ENCODE peak calls at places on chromosome 1, in ten cellular contexts. Q is NB4, S is suprapubic skin, V is stomach, C is heart left ventricle, T is HCT116, U is A549, H is breast epithelium, J is tibial nerve, W is transverse colon. E is an unnamed sample.
A peak's percentile ranks its signal among the peaks of the same experiment; 100 is the strongest.

GRCh38 chr1:215957692-215958091 is 390.6 kb downstream of the KCTD3 start:
- DNase-seq in J (no peak), V (no peak), S (no peak), T (no peak), W (no peak), H (no peak), Q (no peak), C (no peak), U (no peak), E (no peak)

GRCh38 chr1:175179837-175180590 is 12.6 kb downstream of the KIAA0040 start:
- DNase-seq in Q (no peak), C (no peak), U (no peak), V (no peak), S (no peak), T (no peak), W (no peak), J (no peak), H (no peak), E (no peak)

GRCh38 chr1:9455487-9456237 is 83.6 kb upstream of the SLC25A33 start:
- DNase-seq in V (peak; percentile 73), W (peak; percentile 72), S (peak; percentile 73), J (peak; percentile 53), T (peak; percentile 24), U (peak; percentile 35), C (peak; percentile 60), H (no peak), Q (peak; percentile 69), E (peak; percentile 63)

GRCh38 chr1:114075546-114076249 is 78.0 kb downstream of the SYT6 start:
- DNase-seq in Q (no peak), W (no peak), H (no peak), J (no peak), T (no peak), V (no peak), S (no peak), C (no peak), U (no peak), E (no peak)

GRCh38 chr1:65417729-65418128 is 2.7 kb upstream of the LEPR start:
- DNase-seq in J (no peak), Q (no peak), W (no peak), T (no peak), V (no peak), S (no peak), C (no peak), H (no peak), U (no peak), E (no peak)

GRCh38 chr1:30901798-30902652 is 6.5 kb downstream of the SDC3 start:
- DNase-seq in W (no peak), H (no peak), S (no peak), C (peak; percentile 55), T (no peak), J (no peak), Q (no peak), V (peak; percentile 33), U (no peak), E (no peak)

GRCh38 chr1:240987928-240988327 is 369.1 kb downstream of the RGS7 start:
- DNase-seq in S (no peak), U (peak; percentile 10), W (no peak), C (no peak), T (no peak), Q (no peak), V (no peak), J (no peak), H (no peak), E (no peak)

GRCh38 chr1:230186003-230186863 is 119.2 kb downstream of the GALNT2 start:
- DNase-seq in J (no peak), H (peak; percentile 83), W (peak; percentile 74), U (peak; percentile 75), T (peak; percentile 76), C (peak; percentile 41), Q (no peak), S (no peak), V (peak; percentile 69), E (peak; percentile 82)

GRCh38 chr1:3149277-3149676 is 80.3 kb downstream of the PRDM16 start:
- DNase-seq in W (no peak), V (no peak), H (no peak), C (no peak), U (no peak), Q (no peak), S (no peak), J (no peak), T (no peak), E (no peak)

DNA sequence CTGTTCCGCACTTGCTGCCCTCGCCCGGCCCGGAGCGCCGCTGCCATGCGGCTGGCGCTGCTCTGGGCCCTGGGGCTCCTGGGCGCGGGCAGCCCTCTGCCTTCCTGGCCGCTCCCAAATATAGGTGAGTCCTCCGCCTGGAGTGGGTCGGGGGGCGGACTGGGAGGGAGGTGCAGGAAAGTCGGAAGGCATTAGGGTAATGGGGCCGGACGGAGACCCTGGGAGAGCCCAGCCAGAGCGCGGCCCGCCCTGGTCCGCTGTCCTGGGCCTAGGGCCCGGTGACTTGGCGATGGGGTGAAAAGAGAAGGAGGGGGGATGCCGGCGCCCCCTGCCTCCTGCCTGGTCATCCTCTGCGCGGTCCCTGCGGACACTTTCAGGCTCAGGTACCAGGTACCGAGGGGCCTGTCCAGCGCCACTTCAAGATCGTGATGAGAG is 243 bp downstream of the ADAM15 start:
- DNase-seq in W (no peak), C (no peak), T (no peak), V (no peak), J (no peak), H (no peak), S (no peak), U (no peak), Q (no peak), E (no peak)
- TF ChIP-seq POLR2A in W (peak; percentile 39), C (peak; percentile 66), T (peak; percentile 53), V (no peak), J (peak; percentile 55), H (no peak), S (no peak), U (peak; percentile 35), Q (no peak), E (no peak)

GRCh38 chr1:67748630-67749029 is 63.6 kb downstream of the GADD45A start:
- DNase-seq in V (no peak), Q (no peak), T (no peak), H (no peak), J (no peak), W (no peak), U (peak; percentile 59), S (no peak), C (no peak), E (no peak)
- H3K4me3 ChIP-seq in V (no peak overlapping the region), Q (no peak overlapping the region), T (no peak overlapping the region), H (no peak overlapping the region), J (peak overlapping the region; percentile 28), W (no peak overlapping the region), U (peak overlapping the region; percentile 35), S (peak overlapping the region; percentile 10), C (peak overlapping the region; percentile 7), E (no peak overlapping the region)

DNA sequence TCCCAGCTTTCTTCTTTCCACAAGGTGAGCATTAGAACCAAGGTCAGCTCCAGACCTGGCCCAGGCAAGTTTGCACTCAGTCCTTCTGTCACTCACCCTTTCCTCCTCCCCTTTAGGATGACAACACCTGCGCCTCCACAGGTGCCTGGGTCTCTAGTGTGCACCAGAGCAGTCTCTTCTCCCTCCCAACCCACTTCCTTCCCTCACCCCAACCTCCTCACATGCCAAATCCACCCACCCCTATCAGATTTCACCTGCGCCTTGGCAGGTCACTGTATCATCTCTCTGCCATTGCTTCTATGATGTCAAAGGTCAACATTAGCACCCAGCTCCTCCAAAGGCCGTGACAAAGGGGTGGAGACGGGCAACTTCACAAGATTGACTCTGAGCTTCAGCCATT is 38.0 kb downstream of the LBR start:
- DNase-seq in C (no peak), T (no peak), H (no peak), S (no peak), J (no peak), Q (no peak), W (no peak), U (no peak), V (no peak), E (no peak)
- TF ChIP-seq POLR2A in C (no peak), T (no peak), H (no peak), S (no peak), J (no peak), Q (no peak), W (no peak), U (no peak), V (no peak), E (no peak)

GRCh38 chr1:70874063-70874462 is 173.6 kb downstream of the PTGER3 start:
- DNase-seq in H (no peak), Q (peak; percentile 2), C (peak; percentile 29), U (no peak), S (no peak), T (no peak), J (no peak), V (no peak), W (no peak), E (peak; percentile 1)
- H3K4me3 ChIP-seq in H (no peak overlapping the region), Q (no peak overlapping the region), C (no peak overlapping the region), U (no peak overlapping the region), S (no peak overlapping the region), T (no peak overlapping the region), J (no peak overlapping the region), V (no peak overlapping the region), W (no peak overlapping the region), E (no peak overlapping the region)

GRCh38 chr1:99691175-99691574 is 45.3 kb downstream of the PALMD start:
- DNase-seq in J (no peak), U (no peak), W (no peak), C (no peak), T (no peak), Q (no peak), H (no peak), S (no peak), V (no peak), E (no peak)
- TF ChIP-seq POLR2A in J (no peak), U (no peak), W (no peak), C (no peak), T (no peak), Q (no peak), H (no peak), S (no peak), V (no peak), E (no peak)

GRCh38 chr1:53657891-53658396 is 81.0 kb downstream of the GLIS1 start:
- DNase-seq in S (peak; percentile 15), T (no peak), J (no peak), C (no peak), H (no peak), V (no peak), W (no peak), Q (no peak), U (no peak), E (no peak)

GRCh38 chr1:53657256-53657805 is 81.6 kb downstream of the GLIS1 start:
- DNase-seq in C (no peak), T (no peak), Q (no peak), W (no peak), J (no peak), S (peak; percentile 30), V (no peak), H (no peak), U (no peak), E (no peak)

GRCh38 chr1:53654216-53655210 is 84.5 kb downstream of the GLIS1 start:
- DNase-seq in W (no peak), H (peak; percentile 15), S (peak; percentile 38), T (no peak), V (no peak), J (no peak), U (no peak), C (no peak), Q (no peak), E (no peak)

GRCh38 chr1:53656916-53657170 is 82.1 kb downstream of the GLIS1 start:
- DNase-seq in T (no peak), V (no peak), W (no peak), J (no peak), H (no peak), U (no peak), C (no peak), Q (no peak), S (peak; percentile 42), E (no peak)

GRCh38 chr1:53656062-53656915 is 82.7 kb downstream of the GLIS1 start:
- DNase-seq in T (no peak), S (peak; percentile 44), Q (no peak), C (no peak), W (no peak), H (no peak), U (no peak), J (no peak), V (no peak), E (no peak)
- H3K4me3 ChIP-seq in T (no peak overlapping the region), S (no peak overlapping the region), Q (no peak overlapping the region), C (no peak overlapping the region), W (no peak overlapping the region), H (no peak overlapping the region), U (no peak overlapping the region), J (no peak overlapping the region), V (no peak overlapping the region), E (no peak overlapping the region)